ENCODE peak calls at places on chromosomes 4 and X, in nine cellular contexts. S, P, H, E, F, I, Y, R and D are unnamed samples.

GRCh38 chr4:74267998-74268606 is 40.2 kb upstream of the EPGN start:
- DNase-seq in E (no peak), R (no peak), P (peak; percentile 7), H (peak; percentile 7), Y (no peak), I (no peak), F (peak; percentile 19), S (no peak), D (no peak)

GRCh38 chrX:80432863-80433262 is 12.6 kb downstream of the TENT5D start:
- DNase-seq in P (no peak), S (no peak), H (no peak), R (no peak), F (no peak), Y (no peak), I (no peak), E (no peak), D (no peak)

GRCh38 chr4:4461850-4462249 is 74.9 kb downstream of the NSG1 start:
- DNase-seq in F (no peak), E (peak; percentile 38), S (no peak), Y (peak; percentile 20), R (no peak), H (no peak), I (no peak), P (no peak), D (no peak)

GRCh38 chr4:85399270-85399669 is 75.7 kb upstream of the ARHGAP24 start:
- DNase-seq in P (no peak), F (no peak), Y (no peak), I (no peak), H (no peak), S (no peak), E (no peak), R (no peak), D (no peak)

GRCh38 chrX:41447897-41448296 is 754 bp downstream of the NYX start:
- DNase-seq in R (no peak), I (no peak), E (no peak), P (no peak), F (no peak), S (no peak), H (no peak), Y (no peak), D (no peak)

GRCh38 chr4:128285085-128286023 is 2.3 kb downstream of the PGRMC2 start:
- DNase-seq in Y (no peak), E (no peak), P (peak; percentile 34), H (peak; percentile 8), I (no peak), F (no peak), S (no peak), R (no peak), D (no peak)

GRCh38 chr4:35253331-35253730 is 991.0 kb downstream of the ARAP2 start:
- DNase-seq in E (no peak), H (no peak), S (no peak), R (no peak), P (no peak), I (no peak), Y (no peak), F (no peak), D (no peak)

GRCh38 chrX:38044682-38045081 is 38.3 kb downstream of the SYTL5 start:
- DNase-seq in P (no peak), E (no peak), F (no peak), R (no peak), I (no peak), Y (no peak), H (no peak), S (no peak), D (no peak)

GRCh38 chr4:87657525-87657924 is 7.4 kb downstream of the DMP1 start:
- DNase-seq in R (no peak), E (no peak), S (no peak), I (no peak), F (no peak), H (no peak), P (peak; percentile 64), Y (no peak), D (no peak)

GRCh38 chr4:124684301-124684700 is 28.2 kb downstream of the ANKRD50 start:
- DNase-seq in Y (no peak), E (no peak), R (no peak), S (no peak), P (no peak), I (no peak), H (no peak), F (no peak), D (no peak)

GRCh38 chrX:99750721-99751120 is 659.4 kb downstream of the PCDH19 start:
- DNase-seq in H (no peak), R (no peak), Y (no peak), S (no peak), E (no peak), F (no peak), P (no peak), I (no peak), D (no peak)